ENCODE peak calls at places on chromosome 11, in four cellular contexts. V is right lobe of liver; I is CD8-positive, alpha-beta memory T cell; B is tibial nerve. Q is an unnamed sample.

GRCh38 chr11:62602141-62603071 is 741 bp upstream of the MTA2 start:
- DNase-seq in V (peak; percentile 73), B (peak; percentile 62), I (peak; percentile 47), Q (no peak)

GRCh38 chr11:129933262-129933661 is 37.9 kb upstream of the NFRKB start:
- DNase-seq in I (no peak), V (no peak), B (no peak), Q (no peak)

GRCh38 chr11:65356394-65356972 is 1.9 kb downstream of the TIGD3 start:
- DNase-seq in I (no peak), V (no peak), B (no peak), Q (no peak)

GRCh38 chr11:3736816-3737215 is 60.5 kb downstream of the NUP98 start:
- DNase-seq in V (no peak), B (no peak), I (no peak), Q (no peak)

GRCh38 chr11:21710791-21711190 is 482.1 kb upstream of the ANO5 start:
- DNase-seq in V (no peak), I (no peak), B (no peak), Q (no peak)

GRCh38 chr11:116042125-116042524 is 537.9 kb upstream of the CADM1 start:
- DNase-seq in V (peak; percentile 24), I (no peak), B (no peak), Q (no peak)

GRCh38 chr11:122342089-122342749 is 226.2 kb upstream of the BLID start:
- DNase-seq in B (no peak), I (no peak), V (no peak), Q (no peak)

GRCh38 chr11:84871116-84871515 is 756.0 kb downstream of the DLG2 start:
- DNase-seq in B (no peak), V (no peak), I (no peak), Q (no peak)

GRCh38 chr11:71097506-71098240 is 154.7 kb downstream of the SHANK2 start:
- DNase-seq in I (no peak), B (no peak), V (no peak), Q (no peak)

GRCh38 chr11:107354780-107355179 is 102.8 kb downstream of the CWF19L2 start:
- DNase-seq in I (no peak), V (no peak), B (no peak), Q (no peak)

GRCh38 chr11:34318111-34319037 is 39.4 kb downstream of the ABTB2 start:
- DNase-seq in I (no peak), B (no peak), V (peak; percentile 51), Q (no peak)

GRCh38 chr11:133515075-133515474 is 17.2 kb downstream of the OPCML start:
- DNase-seq in V (no peak), I (no peak), B (no peak), Q (no peak)

GRCh38 chr11:24391165-24391564 is 105.7 kb upstream of the LUZP2 start:
- DNase-seq in V (no peak), B (no peak), I (no peak), Q (no peak)

GRCh38 chr11:120235024-120235628 is 4.8 kb upstream of the POU2F3 start:
- DNase-seq in I (no peak), V (no peak), B (no peak), Q (peak; percentile 71)

GRCh38 chr11:119318240-119319135 is 1.6 kb upstream of the MCAM start:
- DNase-seq in B (no peak), I (peak; percentile 41), V (no peak), Q (peak; percentile 68)

GRCh38 chr11:121863126-121863525 is 252.9 kb downstream of the BLID start:
- DNase-seq in B (no peak), I (no peak), V (no peak), Q (no peak)

GRCh38 chr11:25309818-25310217 is 813.0 kb downstream of the LUZP2 start:
- DNase-seq in I (no peak), V (no peak), B (no peak), Q (no peak)

GRCh38 chr11:47948137-47948536 is 32.2 kb upstream of the PTPRJ start:
- DNase-seq in V (no peak), B (no peak), I (no peak), Q (no peak)

GRCh38 chr11:134052988-134053945 is 15.6 kb upstream of the JAM3 start:
- DNase-seq in I (no peak), B (no peak), V (no peak), Q (no peak)

GRCh38 chr11:72422414-72422813 is 11.9 kb downstream of the CLPB start:
- DNase-seq in V (no peak), I (no peak), B (no peak), Q (no peak)

GRCh38 chr11:47908198-47908597 is 60.0 kb upstream of the NUP160 start:
- DNase-seq in B (no peak), V (no peak), I (no peak), Q (peak; percentile 44)

GRCh38 chr11:104003491-104003890 is 32.9 kb upstream of the DDI1 start:
- DNase-seq in B (no peak), I (no peak), V (no peak), Q (no peak)

GRCh38 chr11:73729594-73730206 is 31.2 kb downstream of the RAB6A start:
- DNase-seq in B (no peak), I (no peak), V (no peak), Q (no peak)

GRCh38 chr11:133362156-133362555 is 170.1 kb downstream of the OPCML start:
- DNase-seq in I (no peak), V (no peak), B (no peak), Q (no peak)

GRCh38 chr11:120057028-120057330 is 80.9 kb downstream of the TRIM29 start:
- DNase-seq in B (no peak), I (no peak), V (no peak), Q (no peak)

GRCh38 chr11:104073950-104074349 is 37.5 kb downstream of the DDI1 start:
- DNase-seq in I (no peak), V (no peak), B (no peak), Q (no peak)

GRCh38 chr11:10522276-10522675 is 18.7 kb downstream of the RNF141 start:
- DNase-seq in I (no peak), V (no peak), B (no peak), Q (no peak)
- H3K4me1 ChIP-seq in I (no peaks in the 10 kb centered on the region), V (no peaks in the 10 kb centered on the region), B (no peaks in the 10 kb centered on the region), Q (no peaks in the 10 kb centered on the region)

GRCh38 chr11:32830413-32830738 is 649 bp downstream of the PRRG4 start:
- DNase-seq in B (no peak), V (peak; percentile 92), I (no peak), Q (no peak)

GRCh38 chr11:32829680-32830412 is at the start of gene PRRG4:
- DNase-seq in B (peak; percentile 27), I (no peak), V (peak; percentile 90), Q (peak; percentile 2)

GRCh38 chr11:32831241-32831640 is 1.5 kb downstream of the PRRG4 start:
- DNase-seq in V (no peak), I (no peak), B (no peak), Q (no peak)

GRCh38 chr11:32829157-32829679 is 509 bp upstream of the PRRG4 start:
- DNase-seq in I (no peak), B (no peak), V (no peak), Q (peak; percentile 54)

DNA sequence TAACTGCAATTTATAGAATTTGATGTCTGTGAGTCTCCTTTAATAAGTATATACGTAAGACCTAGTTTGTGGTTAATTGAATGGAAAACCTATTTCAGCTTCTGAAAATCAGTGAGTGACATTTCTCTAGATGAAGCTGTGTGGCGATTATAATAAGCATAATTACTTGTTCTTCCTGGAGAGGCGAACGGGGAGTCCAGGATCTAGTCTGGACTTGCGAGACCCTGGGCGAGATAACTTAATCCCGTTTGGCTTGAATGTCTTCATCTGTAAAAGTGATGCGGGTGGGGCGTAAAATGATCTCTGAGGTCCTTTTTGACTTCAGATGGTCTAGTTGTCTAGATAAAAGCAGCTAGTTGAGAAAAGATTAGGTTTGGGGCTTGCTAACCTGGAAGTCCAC is 1.1 kb downstream of the PRRG4 start:
- DNase-seq in B (no peak), I (no peak), V (no peak), Q (no peak)
- H3K4me3 ChIP-seq in B (peak overlapping the region; percentile 69), I (no peak overlapping the region), V (peak overlapping the region; percentile 82), Q (peak overlapping the region; percentile 31)

DNA sequence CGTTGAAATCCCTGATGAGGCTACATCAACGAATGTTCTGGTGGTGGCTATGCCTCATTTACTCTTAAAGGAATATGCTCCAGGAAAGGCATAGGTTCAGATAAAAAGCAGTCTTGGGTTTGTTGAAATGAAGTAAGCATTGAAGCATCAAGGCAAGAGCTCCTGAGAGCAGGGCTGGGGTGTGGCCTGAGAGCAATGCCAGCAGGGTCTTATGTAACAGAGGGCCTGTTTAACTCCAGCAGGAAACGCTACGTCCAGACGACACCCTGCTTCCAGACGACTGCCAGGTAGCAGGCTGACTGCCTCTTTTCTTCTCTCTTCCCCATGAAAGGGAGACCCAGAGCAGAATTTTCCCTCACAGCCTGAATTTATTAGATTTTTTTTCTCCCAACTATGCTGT is 127.1 kb upstream of the SLC5A12 start:
- DNase-seq in V (no peak), B (peak; percentile 50), I (no peak), Q (no peak)
- H3K27ac ChIP-seq in V (no peak overlapping the region), B (peak overlapping the region; percentile 1), I (no peak overlapping the region), Q (no peak overlapping the region)

GRCh38 chr11:74956387-74956786 is 7.3 kb downstream of the SPCS2 start:
- DNase-seq in I (no peak), B (no peak), V (no peak), Q (no peak)
- H3K4me1 ChIP-seq in I (peaks cover 9% of the 10 kb centered on the region), B (peaks cover 7% of the 10 kb centered on the region), V (no peaks in the 10 kb centered on the region), Q (peaks cover 9% of the 10 kb centered on the region)

DNA sequence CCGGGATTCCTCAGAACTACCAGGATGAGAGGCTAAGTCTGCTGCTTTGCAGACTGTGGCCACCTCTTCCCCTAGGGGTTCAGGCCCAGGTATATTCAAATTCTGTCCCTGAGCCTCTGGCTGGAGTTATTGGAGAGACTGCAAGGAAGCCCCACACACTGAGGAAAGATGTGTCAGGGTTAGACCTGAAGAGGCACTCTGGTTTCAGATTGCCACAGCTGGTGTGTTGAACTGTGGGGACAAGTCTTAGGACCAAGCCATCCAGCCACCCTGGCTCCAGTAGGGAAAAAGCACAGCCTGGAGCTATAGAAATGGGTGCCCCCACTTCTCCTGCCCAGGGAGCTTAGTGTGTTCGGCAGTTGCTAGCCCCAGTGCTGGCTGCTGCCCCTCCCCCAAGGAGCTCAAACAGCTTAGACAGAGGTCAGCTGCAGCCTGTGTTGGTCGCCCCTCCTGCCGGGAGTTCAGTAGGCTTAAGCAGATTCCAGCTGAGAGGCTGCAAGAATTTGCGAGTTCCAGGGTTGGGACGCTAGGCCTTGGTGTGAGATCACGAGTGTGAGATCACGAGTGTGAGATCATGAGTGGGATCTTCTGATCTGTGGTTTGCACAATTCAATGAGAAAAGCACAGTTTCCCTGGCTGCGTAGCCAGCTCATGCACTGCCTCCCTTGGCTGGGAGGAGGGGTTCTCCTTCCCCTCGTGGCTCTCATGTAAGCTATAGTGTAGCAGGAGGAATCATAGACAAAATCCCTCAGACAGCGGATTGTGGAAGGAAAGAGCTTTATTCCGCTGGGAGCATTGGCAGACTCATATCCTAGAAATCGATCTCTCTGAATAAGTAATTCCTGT is 552.1 kb upstream of the CHORDC1 start:
- DNase-seq in B (no peak), I (no peak), V (no peak), Q (no peak)
- H3K4me3 ChIP-seq in B (no peak overlapping the region), I (no peak overlapping the region), V (no peak overlapping the region), Q (no peak overlapping the region)

GRCh38 chr11:126317681-126318641 is 14.1 kb downstream of the DCPS start:
- DNase-seq in V (no peak), B (peak; percentile 83), I (no peak), Q (no peak)
- H3K27ac ChIP-seq in V (peak overlapping the region; percentile 31), B (peak overlapping the region; percentile 69), I (peak overlapping the region; percentile 46), Q (no peak overlapping the region)